ENCODE peak calls at places on chromosomes 11 and 22, in nine cellular contexts. H is fibroblast of lung, W is brain microvascular endothelial cell, B is body of pancreas, G is lower lobe of right lung, T is esophagus squamous epithelium, S is GM23338, O is stomach, F is PC-9. A is an unnamed sample.
A peak's percentile ranks its signal among the peaks of the same experiment; 100 is the strongest.

GRCh38 chr11:35418847-35419712 is at the start of gene SLC1A2:
- DNase-seq in H (no peak), W (no peak), B (no peak), G (peak; percentile 43), T (no peak), S (peak; percentile 81), O (no peak), F (peak; percentile 11), A (no peak)

GRCh38 chr11:96311120-96311568 is 31.9 kb downstream of the MAML2 start:
- DNase-seq in H (peak; percentile 75), W (peak; percentile 73), B (no peak), G (no peak), T (no peak), S (no peak), O (no peak), F (no peak), A (no peak)

GRCh38 chr11:22795914-22796313 is 33.7 kb downstream of the SVIP start:
- DNase-seq in H (no peak), W (peak; percentile 74), B (no peak), G (no peak), T (no peak), S (no peak), O (no peak), F (no peak), A (no peak)

GRCh38 chr11:75562836-75563484 is 907 bp downstream of the SERPINH1 start:
- DNase-seq in H (no peak), W (peak; percentile 72), B (no peak), G (no peak), T (no peak), S (peak; percentile 98), O (no peak), F (peak; percentile 39), A (no peak)

GRCh38 chr22:47249370-47249928 is 487.0 kb downstream of the TBC1D22A start:
- DNase-seq in H (no peak), W (no peak), B (no peak), G (no peak), T (no peak), S (no peak), O (no peak), F (no peak), A (no peak)

GRCh38 chr11:17431139-17431538 is 42.7 kb upstream of the KCNJ11 start:
- DNase-seq in H (peak; percentile 2), W (no peak), B (no peak), G (no peak), T (no peak), S (no peak), O (no peak), F (no peak), A (no peak)

GRCh38 chr11:87878373-87878779 is 296.9 kb downstream of the RAB38 start:
- DNase-seq in H (peak; percentile 67), W (peak; percentile 64), B (no peak), G (no peak), T (no peak), S (peak; percentile 63), O (no peak), F (peak; percentile 4), A (peak; percentile 79)

GRCh38 chr11:6606471-6607189 is 3.1 kb downstream of the ILK start:
- DNase-seq in H (peak; percentile 93), W (peak; percentile 92), B (peak; percentile 95), G (peak; percentile 91), T (no peak), S (peak; percentile 97), O (peak; percentile 84), F (peak; percentile 78), A (peak; percentile 80)

GRCh38 chr11:93817426-93818348 is 32.7 kb downstream of the VSTM5 start:
- DNase-seq in H (no peak), W (no peak), B (no peak), G (no peak), T (no peak), S (no peak), O (no peak), F (peak; percentile 55), A (no peak)

GRCh38 chr11:76604081-76604601 is 66.4 kb downstream of the LRRC32 start:
- DNase-seq in H (no peak), W (no peak), B (no peak), G (no peak), T (no peak), S (no peak), O (no peak), F (no peak), A (no peak)

GRCh38 chr11:9575531-9576240 is 2.2 kb downstream of the WEE1 start:
- DNase-seq in H (no peak), W (no peak), B (no peak), G (no peak), T (no peak), S (no peak), O (no peak), F (no peak), A (no peak)

GRCh38 chr11:4560462-4560861 is 15.5 kb downstream of the OR52M1 start:
- DNase-seq in H (no peak), W (no peak), B (no peak), G (no peak), T (no peak), S (no peak), O (no peak), F (no peak), A (no peak)

GRCh38 chr22:41127447-41127846 is 35.1 kb downstream of the EP300 start:
- DNase-seq in H (no peak), W (no peak), B (no peak), G (peak; percentile 69), T (no peak), S (no peak), O (no peak), F (no peak), A (no peak)

GRCh38 chr22:22181515-22181959 is 63.0 kb upstream of the VPREB1 start:
- DNase-seq in H (no peak), W (no peak), B (no peak), G (no peak), T (no peak), S (no peak), O (no peak), F (no peak), A (no peak)

GRCh38 chr11:76217653-76218160 is 11.4 kb upstream of the WNT11 start:
- DNase-seq in H (no peak), W (no peak), B (no peak), G (peak; percentile 9), T (no peak), S (no peak), O (no peak), F (no peak), A (no peak)

GRCh38 chr11:1341928-1342524 is 32.6 kb upstream of the TOLLIP start:
- DNase-seq in H (peak; percentile 33), W (peak; percentile 49), B (no peak), G (no peak), T (no peak), S (no peak), O (peak; percentile 24), F (no peak), A (no peak)

GRCh38 chr11:49424136-49424535 is 215.7 kb upstream of the FOLH1 start:
- DNase-seq in H (no peak), W (no peak), B (no peak), G (no peak), T (no peak), S (no peak), O (no peak), F (no peak), A (no peak)

GRCh38 chr11:128956401-128957203 is 13.9 kb upstream of the TP53AIP1 start:
- DNase-seq in H (peak; percentile 82), W (peak; percentile 75), B (peak; percentile 53), G (no peak), T (no peak), S (peak; percentile 91), O (no peak), F (peak; percentile 50), A (peak; percentile 26)

GRCh38 chr22:28187612-28188011 is 268.6 kb upstream of the PITPNB start:
- DNase-seq in H (no peak), W (no peak), B (no peak), G (no peak), T (no peak), S (peak; percentile 53), O (no peak), F (no peak), A (no peak)

DNA sequence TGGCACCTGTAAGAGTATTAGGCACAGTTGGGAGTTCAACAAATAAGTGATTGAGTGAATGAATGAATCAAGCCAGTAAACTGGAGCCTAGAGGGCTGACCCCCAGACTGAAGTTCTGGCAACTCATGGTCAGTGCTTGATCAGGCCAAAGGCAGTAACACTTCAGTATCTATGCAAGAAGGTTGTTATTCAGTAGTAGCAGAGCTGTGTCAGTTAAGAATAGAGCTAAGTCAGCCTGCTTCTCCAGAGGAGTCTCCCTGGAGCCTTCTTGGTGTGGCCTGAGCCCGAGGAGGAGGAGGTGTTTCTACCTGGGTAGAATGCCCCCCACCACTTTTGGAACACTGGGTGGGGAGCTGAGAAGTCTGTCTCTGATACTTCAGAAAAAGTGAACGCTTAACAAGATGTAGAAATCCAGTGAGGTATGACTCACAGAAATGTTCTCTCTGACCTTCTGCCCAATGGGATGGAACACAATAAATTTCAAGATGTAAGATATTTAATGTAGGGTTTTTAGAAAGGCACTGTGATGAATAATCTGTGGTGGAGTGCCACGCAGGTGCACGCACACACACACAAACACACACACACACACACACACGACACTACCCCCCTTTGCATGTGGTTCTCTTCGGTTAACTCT is 219.9 kb downstream of the HIPK3 start:
- DNase-seq in H (peak; percentile 43), W (peak; percentile 23), B (no peak), G (no peak), T (no peak), S (no peak), O (no peak), F (no peak), A (no peak)
- TF ChIP-seq CTCF in H (no peak), W (no peak), B (no peak), G (no peak), T (no peak), S (no peak), O (no peak), F (no peak), A (no peak)

GRCh38 chr22:36155702-36156101 is 4.9 kb downstream of the APOL3 start:
- DNase-seq in H (peak; percentile 20), W (no peak), B (peak; percentile 53), G (no peak), T (no peak), S (no peak), O (peak; percentile 40), F (no peak), A (no peak)
- H3K36me3 ChIP-seq in H (no peaks in the 10 kb centered on the region), W (no peaks in the 10 kb centered on the region), B (no peaks in the 10 kb centered on the region), G (no peaks in the 10 kb centered on the region), T (no peaks in the 10 kb centered on the region), S (no peaks in the 10 kb centered on the region), O (no peaks in the 10 kb centered on the region), F (no peaks in the 10 kb centered on the region), A (no peaks in the 10 kb centered on the region)

DNA sequence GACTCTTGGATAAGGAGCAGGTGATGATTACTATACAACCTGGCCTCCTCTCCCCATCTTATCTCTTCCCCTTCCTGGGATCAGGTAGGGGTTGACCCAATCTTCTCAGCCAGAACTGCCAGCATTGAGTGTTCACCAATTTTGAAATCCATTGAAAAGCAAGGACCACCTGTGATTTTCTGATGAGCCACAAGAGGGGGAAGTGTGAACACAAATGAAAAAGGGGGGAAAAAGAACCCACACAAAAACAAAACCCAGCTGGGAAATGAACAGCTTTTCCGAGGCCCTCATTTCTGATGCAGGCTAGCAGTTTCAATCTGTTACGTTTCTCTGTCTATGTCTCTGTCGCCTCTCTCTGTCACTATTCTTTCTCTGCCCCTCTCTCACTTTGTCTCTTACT is 161.9 kb downstream of the INSC start:
- DNase-seq in H (peak; percentile 31), W (no peak), B (no peak), G (no peak), T (no peak), S (peak; percentile 52), O (no peak), F (no peak), A (no peak)
- TF ChIP-seq CTCF in H (no peak), W (peak; percentile 65), B (peak; percentile 8), G (no peak), T (no peak), S (peak; percentile 67), O (no peak), F (peak; percentile 50), A (peak; percentile 39)

GRCh38 chr11:11980200-11980599 is 28.2 kb downstream of the DKK3 start:
- DNase-seq in H (no peak), W (no peak), B (no peak), G (no peak), T (no peak), S (no peak), O (peak; percentile 23), F (no peak), A (no peak)
- H3K36me3 ChIP-seq in H (peaks cover 2% of the 10 kb centered on the region), W (no peaks in the 10 kb centered on the region), B (no peaks in the 10 kb centered on the region), G (no peaks in the 10 kb centered on the region), T (no peaks in the 10 kb centered on the region), S (no peaks in the 10 kb centered on the region), O (no peaks in the 10 kb centered on the region), F (no peaks in the 10 kb centered on the region), A (peaks cover 2% of the 10 kb centered on the region)